ENCODE peak calls at places on chromosomes 16 and 17, in four cellular contexts. N, R, M and Y are unnamed samples.

GRCh38 chr17:74736423-74737298 is at the start of gene RAB37:
- DNase-seq in N (no peak), R (peak; percentile 58), M (no peak), Y (peak; percentile 50)

GRCh38 chr16:25005445-25006306 is 9.5 kb downstream of the ARHGAP17 start:
- DNase-seq in N (no peak), R (no peak), M (peak; percentile 13), Y (no peak)

GRCh38 chr17:29949708-29950107 is 8.3 kb downstream of the EFCAB5 start:
- DNase-seq in N (no peak), R (no peak), M (no peak), Y (no peak)

GRCh38 chr17:57518587-57519118 is 226.4 kb downstream of the CCDC182 start:
- DNase-seq in N (peak; percentile 59), R (no peak), M (peak; percentile 41), Y (no peak)

GRCh38 chr17:28883967-28884702 is 13.4 kb downstream of the FLOT2 start:
- DNase-seq in N (no peak), R (no peak), M (no peak), Y (no peak)

GRCh38 chr16:75064403-75065148 is 52.0 kb downstream of the LDHD start:
- DNase-seq in N (no peak), R (peak; percentile 77), M (peak; percentile 9), Y (peak; percentile 83)

GRCh38 chr17:79831367-79832210 is 7.7 kb downstream of the CBX4 start:
- DNase-seq in N (peak; percentile 73), R (peak; percentile 61), M (peak; percentile 37), Y (peak; percentile 67)

GRCh38 chr16:78607022-78607421 is 507.6 kb downstream of the WWOX start:
- DNase-seq in N (no peak), R (no peak), M (no peak), Y (no peak)

GRCh38 chr17:81323411-81323868 is 28.3 kb upstream of the SLC38A10 start:
- DNase-seq in N (no peak), R (no peak), M (no peak), Y (no peak)

GRCh38 chr17:55672585-55673501 is 49.8 kb downstream of the TMEM100 start:
- DNase-seq in N (no peak), R (no peak), M (no peak), Y (no peak)

GRCh38 chr17:19015428-19015827 is 10.9 kb upstream of the FAM83G start:
- DNase-seq in N (no peak), R (no peak), M (no peak), Y (no peak)

GRCh38 chr17:50511058-50511457 is 2.8 kb downstream of the MYCBPAP start:
- DNase-seq in N (no peak), R (no peak), M (peak; percentile 59), Y (no peak)

GRCh38 chr16:74740795-74741304 is 33.8 kb downstream of the FA2H start:
- DNase-seq in N (no peak), R (peak; percentile 88), M (peak; percentile 71), Y (peak; percentile 78)

GRCh38 chr17:82667668-82668000 is 19.4 kb upstream of the WDR45B start:
- DNase-seq in N (no peak), R (no peak), M (no peak), Y (no peak)

GRCh38 chr17:8062435-8062806 is 23.6 kb downstream of the ALOX15B start:
- DNase-seq in N (no peak), R (peak; percentile 59), M (no peak), Y (no peak)

GRCh38 chr17:65545708-65546523 is 15.5 kb downstream of the AXIN2 start:
- DNase-seq in N (peak; percentile 43), R (no peak), M (no peak), Y (no peak)